ENCODE peak calls at places on chromosome 2, in five cellular contexts. O is GM12865, N is fibroblast of mammary gland, Z is MM.1S, U is GM23338. H is an unnamed sample.

GRCh38 chr2:64639691-64640090 is 14.0 kb downstream of the SERTAD2 start:
- DNase-seq in O (no peak), N (no peak), Z (no peak), U (no peak), H (no peak)

GRCh38 chr2:75499534-75499933 is 61.2 kb downstream of the EVA1A start:
- DNase-seq in O (no peak), N (no peak), Z (no peak), U (no peak), H (no peak)

GRCh38 chr2:46503686-46504085 is 24.3 kb downstream of the TMEM247 start:
- DNase-seq in O (no peak), N (no peak), Z (no peak), U (no peak), H (no peak)

GRCh38 chr2:86622409-86622877 is 1.2 kb downstream of the RNF103 start:
- DNase-seq in O (peak), N (peak), Z (peak), U (peak), H (no peak)

GRCh38 chr2:226077841-226078240 is 678.3 kb downstream of the NYAP2 start:
- DNase-seq in O (no peak), N (peak), Z (no peak), U (no peak), H (no peak)

GRCh38 chr2:65071499-65072180 is 15.4 kb downstream of the CEP68 start:
- DNase-seq in O (no peak), N (no peak), Z (no peak), U (peak), H (no peak)

GRCh38 chr2:95058466-95058988 is 33.0 kb downstream of the MAL start:
- DNase-seq in O (no peak), N (no peak), Z (no peak), U (no peak), H (no peak)

GRCh38 chr2:54500404-54501147 is 44.4 kb downstream of the SPTBN1 start:
- DNase-seq in O (no peak), N (no peak), Z (no peak), U (no peak), H (no peak)

GRCh38 chr2:129740504-129740903 is 239.0 kb upstream of the RAB6C start:
- DNase-seq in O (no peak), N (no peak), Z (no peak), U (no peak), H (no peak)

GRCh38 chr2:32591669-32592463 is 36.0 kb upstream of the TTC27 start:
- DNase-seq in O (peak), N (peak), Z (peak), U (no peak), H (no peak)

GRCh38 chr2:26462511-26463251 is 15.2 kb downstream of the OTOF start:
- DNase-seq in O (no peak), N (peak), Z (no peak), U (peak), H (no peak)

GRCh38 chr2:99974275-99974674 is 168.1 kb downstream of the AFF3 start:
- DNase-seq in O (peak), N (peak), Z (no peak), U (no peak), H (no peak)

GRCh38 chr2:191280304-191280703 is 35.1 kb downstream of the MYO1B start:
- DNase-seq in O (no peak), N (no peak), Z (no peak), U (peak), H (no peak)

GRCh38 chr2:190504912-190505311 is 29.6 kb downstream of the NEMP2 start:
- DNase-seq in O (no peak), N (no peak), Z (no peak), U (no peak), H (no peak)

GRCh38 chr2:172704072-172704936 is 31.3 kb upstream of the RAPGEF4 start:
- DNase-seq in O (peak), N (peak), Z (peak), U (peak), H (no peak)

GRCh38 chr2:224163573-224164307 is 124.7 kb upstream of the SERPINE2 start:
- DNase-seq in O (no peak), N (peak), Z (no peak), U (no peak), H (no peak)

GRCh38 chr2:227570615-227571014 is 28.1 kb upstream of the SCYGR2 start:
- DNase-seq in O (no peak), N (no peak), Z (no peak), U (peak), H (no peak)

GRCh38 chr2:72887032-72887835 is at the start of gene SPR:
- DNase-seq in O (peak), N (peak), Z (peak), U (peak), H (no peak)

GRCh38 chr2:27683390-27684071 is 19.8 kb downstream of the SLC4A1AP start:
- DNase-seq in O (peak), N (peak), Z (peak), U (peak), H (peak)

GRCh38 chr2:120526997-120527945 is 181.3 kb downstream of the INHBB start:
- DNase-seq in O (no peak), N (no peak), Z (no peak), U (no peak), H (no peak)

GRCh38 chr2:15069149-15069548 is 436.6 kb downstream of the LRATD1 start:
- DNase-seq in O (no peak), N (peak), Z (no peak), U (no peak), H (no peak)

GRCh38 chr2:29106980-29107388 is 8.2 kb upstream of the CLIP4 start:
- DNase-seq in O (no peak), N (peak), Z (no peak), U (no peak), H (no peak)

GRCh38 chr2:240983996-240984498 is 14.4 kb upstream of the SNED1 start:
- DNase-seq in O (no peak), N (no peak), Z (no peak), U (no peak), H (no peak)

GRCh38 chr2:138439733-138440132 is 61.8 kb upstream of the SPOPL start:
- DNase-seq in O (no peak), N (no peak), Z (no peak), U (no peak), H (no peak)

GRCh38 chr2:233964581-233964980 is 47.4 kb downstream of the TRPM8 start:
- DNase-seq in O (no peak), N (no peak), Z (no peak), U (no peak), H (no peak)

GRCh38 chr2:118062048-118062447 is 26.2 kb upstream of the INSIG2 start:
- DNase-seq in O (no peak), N (peak), Z (no peak), U (no peak), H (no peak)

GRCh38 chr2:204645018-204645775 is 99.9 kb downstream of the PARD3B start:
- DNase-seq in O (no peak), N (peak), Z (no peak), U (no peak), H (no peak)

GRCh38 chr2:73503992-73504570 is 118.4 kb downstream of the ALMS1 start:
- DNase-seq in O (no peak), N (no peak), Z (no peak), U (no peak), H (no peak)

GRCh38 chr2:241315879-241316700 is at the start of gene SEPTIN2:
- DNase-seq in O (no peak), N (peak), Z (no peak), U (peak), H (peak)

GRCh38 chr2:164714471-164714870 is 93.2 kb upstream of the GRB14 start:
- DNase-seq in O (no peak), N (no peak), Z (no peak), U (peak), H (no peak)

GRCh38 chr2:164711246-164712138 is 90.2 kb upstream of the GRB14 start:
- DNase-seq in O (no peak), N (no peak), Z (no peak), U (no peak), H (no peak)

GRCh38 chr2:164719996-164720941 is 99.0 kb upstream of the GRB14 start:
- DNase-seq in O (no peak), N (peak), Z (no peak), U (no peak), H (no peak)

GRCh38 chr2:164721425-164721824 is 100.1 kb upstream of the GRB14 start:
- DNase-seq in O (no peak), N (peak), Z (no peak), U (no peak), H (no peak)

DNA sequence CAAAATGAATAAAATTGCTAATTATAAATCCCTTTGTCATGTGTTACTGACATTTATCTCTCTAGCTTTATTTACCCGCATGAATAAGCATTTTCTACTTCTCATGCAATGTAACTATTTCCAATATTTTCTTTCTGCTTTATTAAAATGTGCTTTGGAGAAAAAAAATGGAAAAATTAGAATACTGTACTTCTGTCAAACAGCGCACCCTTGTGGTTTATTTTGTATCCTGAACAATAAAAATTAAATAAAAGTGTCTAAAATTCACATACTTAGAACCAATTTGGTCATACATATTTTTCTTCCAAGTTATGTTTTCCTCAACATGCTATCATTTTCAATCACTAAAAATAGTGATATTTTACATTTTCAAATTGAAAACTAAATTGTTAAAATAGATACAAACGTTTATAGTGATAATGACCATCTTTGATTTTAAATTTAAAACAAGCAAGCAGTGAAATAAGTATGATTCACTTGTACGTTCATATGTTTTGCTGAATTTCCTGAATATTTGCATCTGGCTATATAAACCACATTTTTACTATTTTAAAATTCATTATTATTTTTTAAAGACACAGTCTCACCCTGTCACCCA is 95.8 kb upstream of the GRB14 start:
- DNase-seq in O (no peak), N (peak), Z (peak), U (peak), H (no peak)
- TF ChIP-seq CTCF in O (peak), N (peak), Z (peak), U (peak), H (peak)

GRCh38 chr2:109670556-109671411 is 56.6 kb downstream of the SOWAHC start:
- DNase-seq in O (no peak), N (no peak), Z (no peak), U (no peak), H (no peak)
- TF ChIP-seq CTCF in O (no peak), N (no peak), Z (no peak), U (no peak), H (no peak)

GRCh38 chr2:33599943-33600192 is 769 bp upstream of the FAM98A start:
- DNase-seq in O (no peak), N (no peak), Z (no peak), U (no peak), H (no peak)
- TF ChIP-seq CTCF in O (no peak), N (no peak), Z (no peak), U (no peak), H (no peak)

DNA sequence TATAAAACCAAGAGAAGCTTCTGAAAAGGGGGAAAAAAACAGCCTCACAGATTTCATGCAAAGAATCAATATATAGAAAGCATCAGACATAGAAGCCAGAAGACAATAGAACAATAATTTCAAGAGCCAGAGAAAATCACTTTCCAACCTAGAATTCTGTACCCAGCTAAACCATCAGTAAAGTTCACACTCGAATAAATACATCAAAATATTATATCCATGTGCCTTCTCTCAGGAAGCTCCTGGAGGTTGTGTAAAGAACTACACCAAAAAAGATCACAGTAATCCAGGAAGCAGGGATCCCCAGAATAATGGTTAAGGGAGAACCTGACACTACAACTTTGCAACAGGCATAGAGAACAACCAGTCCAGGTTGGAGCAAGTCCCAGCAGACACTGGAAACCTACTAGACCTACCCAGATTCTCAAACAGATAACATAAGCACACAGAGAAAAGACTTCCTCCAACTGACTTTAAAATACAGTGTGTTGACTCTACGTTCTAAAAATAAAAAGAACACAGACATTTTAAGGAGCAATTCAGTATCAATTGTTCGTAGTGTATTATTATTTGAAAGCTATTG is 401.9 kb upstream of the HS6ST1 start:
- DNase-seq in O (no peak), N (no peak), Z (no peak), U (peak), H (no peak)
- TF ChIP-seq CTCF in O (no peak), N (peak), Z (no peak), U (no peak), H (peak)

GRCh38 chr2:102032368-102033027 is 40.7 kb downstream of the IL1R2 start:
- DNase-seq in O (no peak), N (no peak), Z (no peak), U (no peak), H (no peak)

GRCh38 chr2:102034683-102035606 is 43.2 kb downstream of the IL1R2 start:
- DNase-seq in O (no peak), N (no peak), Z (no peak), U (peak), H (no peak)

GRCh38 chr2:102030855-102031527 is 39.2 kb downstream of the IL1R2 start:
- DNase-seq in O (no peak), N (no peak), Z (no peak), U (no peak), H (no peak)

GRCh38 chr2:102033750-102034682 is 42.3 kb downstream of the IL1R2 start:
- DNase-seq in O (no peak), N (no peak), Z (no peak), U (no peak), H (no peak)

DNA sequence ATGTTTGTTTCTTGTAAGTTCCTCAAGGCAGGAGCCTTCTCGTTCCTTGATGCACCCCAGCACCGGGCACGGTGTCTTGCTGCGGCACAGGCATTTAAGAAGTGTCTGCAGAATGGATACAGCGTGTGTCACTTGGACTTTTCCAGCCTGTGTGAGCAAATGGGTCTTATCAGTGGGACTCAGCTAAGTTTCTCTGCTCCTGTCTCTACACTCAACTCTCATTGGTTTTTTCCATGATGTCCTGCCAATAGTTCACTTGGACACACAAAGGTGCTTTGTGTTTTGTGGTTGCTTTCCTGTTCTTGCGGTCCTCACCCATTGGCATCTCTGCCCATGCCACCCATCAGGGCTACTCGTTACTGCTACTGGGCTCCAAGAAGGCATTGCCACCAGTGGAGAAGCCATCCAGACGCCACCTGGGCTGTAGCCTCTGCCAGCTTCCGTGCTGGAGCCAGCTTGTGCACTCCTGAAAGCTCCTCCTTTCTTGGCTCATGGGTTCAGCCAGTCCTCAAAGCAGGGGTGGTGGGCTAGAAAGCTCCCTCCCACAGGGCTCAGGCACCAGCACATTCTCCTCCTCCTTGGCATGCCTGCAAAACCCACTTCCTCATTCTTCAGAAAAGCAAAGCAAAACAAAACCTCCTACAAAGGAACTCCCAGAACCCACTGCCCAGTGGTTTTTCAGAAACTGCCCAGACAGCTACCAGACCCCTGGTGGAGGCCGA is 41.4 kb downstream of the IL1R2 start:
- DNase-seq in O (peak), N (peak), Z (peak), U (no peak), H (no peak)
- TF ChIP-seq CTCF in O (no peak), N (no peak), Z (no peak), U (no peak), H (no peak)

GRCh38 chr2:221068123-221068522 is 504.0 kb downstream of the EPHA4 start:
- DNase-seq in O (no peak), N (no peak), Z (no peak), U (no peak), H (no peak)
- TF ChIP-seq CTCF in O (no peak), N (no peak), Z (no peak), U (peak), H (no peak)

DNA sequence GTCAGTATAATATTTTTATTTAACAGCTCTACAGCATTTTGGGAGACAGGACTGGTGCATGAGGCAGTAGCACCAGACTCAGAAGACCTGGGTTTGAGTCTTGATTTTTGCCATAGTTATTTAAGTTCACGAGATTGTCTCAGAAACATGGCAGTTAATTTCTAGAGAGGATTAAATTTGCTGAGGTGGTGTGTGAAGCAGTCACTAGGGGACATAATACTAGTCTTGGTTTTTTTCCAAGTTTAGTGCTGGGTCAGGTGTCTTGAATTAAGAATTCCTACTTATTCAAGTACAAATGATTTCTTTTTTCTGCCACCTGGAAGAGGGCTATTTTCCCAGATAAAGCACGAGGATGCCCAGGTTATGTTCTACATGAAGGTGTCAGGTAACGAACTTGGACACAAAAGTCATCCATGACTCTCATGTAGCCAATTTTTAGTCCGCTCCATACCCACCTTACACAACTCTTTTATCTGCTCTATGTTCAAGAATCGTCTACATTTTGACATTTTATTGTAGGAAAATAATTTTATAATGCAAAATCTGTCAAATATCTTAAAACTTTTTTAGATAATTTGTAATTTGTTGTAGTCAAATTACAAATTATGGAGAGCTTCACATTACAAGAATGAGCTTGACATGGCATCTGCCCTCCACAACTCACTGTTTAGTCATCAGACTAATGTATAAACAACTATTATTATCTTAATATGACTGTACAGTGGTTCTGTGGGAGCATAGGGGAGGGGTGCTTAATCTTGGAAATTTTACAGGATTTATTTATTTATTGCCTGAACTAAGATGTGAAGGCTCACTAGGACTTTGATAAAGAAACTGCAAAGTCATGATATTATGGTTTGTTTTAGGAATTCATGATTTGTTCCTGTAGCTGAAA is 1.6 kb downstream of the MARCHF7 start:
- DNase-seq in O (no peak), N (peak), Z (peak), U (no peak), H (no peak)
- TF ChIP-seq CTCF in O (no peak), N (peak), Z (no peak), U (no peak), H (no peak)

GRCh38 chr2:25297738-25298137 is 44.0 kb downstream of the DNMT3A start:
- DNase-seq in O (no peak), N (no peak), Z (no peak), U (peak), H (no peak)
- TF ChIP-seq CTCF in O (no peak), N (no peak), Z (peak), U (peak), H (peak)

GRCh38 chr2:42905341-42906114 is 113.1 kb upstream of the HAAO start:
- DNase-seq in O (no peak), N (peak), Z (no peak), U (peak), H (no peak)
- TF ChIP-seq CTCF in O (no peak), N (no peak), Z (no peak), U (no peak), H (no peak)

H was measured in type B pancreatic cell.